ENCODE peak calls at places on chromosomes 6 and 20, in four cellular contexts. B is GM06990, X is tibial artery, P is NCI-H460. K is an unnamed sample.

GRCh38 chr6:35177586-35177985 is 36.2 kb upstream of the SCUBE3 start:
- DNase-seq in B (no peak), X (no peak), P (no peak), K (no peak)

GRCh38 chr6:107064579-107065065 is 36.6 kb downstream of the MTRES1 start:
- DNase-seq in B (no peak), X (no peak), P (no peak), K (no peak)

GRCh38 chr20:62774076-62774714 is 22.1 kb upstream of the MRGBP start:
- DNase-seq in B (no peak), X (no peak), P (no peak), K (no peak)

GRCh38 chr20:4729265-4729664 is 7.6 kb downstream of the PRND start:
- DNase-seq in B (no peak), X (no peak), P (no peak), K (no peak)

GRCh38 chr6:159107451-159108260 is 61.5 kb upstream of the FNDC1 start:
- DNase-seq in B (peak; percentile 58), X (peak; percentile 42), P (no peak), K (peak; percentile 27)

GRCh38 chr20:50283922-50284810 is 93.5 kb downstream of the CEBPB start:
- DNase-seq in B (no peak), X (peak; percentile 90), P (peak; percentile 38), K (no peak)

GRCh38 chr20:33351696-33352095 is 49.6 kb downstream of the CDK5RAP1 start:
- DNase-seq in B (no peak), X (no peak), P (no peak), K (no peak)

GRCh38 chr20:11926599-11926998 is 8.9 kb downstream of the BTBD3 start:
- DNase-seq in B (no peak), X (no peak), P (no peak), K (no peak)

GRCh38 chr6:83827050-83827449 is 26.1 kb upstream of the RIPPLY2 start:
- DNase-seq in B (no peak), X (no peak), P (no peak), K (no peak)

GRCh38 chr6:157845493-157846259 is 22.6 kb downstream of the SNX9 start:
- DNase-seq in B (no peak), X (no peak), P (no peak), K (no peak)

GRCh38 chr6:24720131-24720603 is 1.2 kb upstream of the C6orf62 start:
- DNase-seq in B (peak; percentile 82), X (peak; percentile 78), P (peak; percentile 24), K (no peak)

GRCh38 chr6:149484733-149485700 is at the start of gene ZC3H12D:
- DNase-seq in B (peak; percentile 83), X (peak; percentile 73), P (peak; percentile 25), K (no peak)

GRCh38 chr6:23498013-23498412 is 628.0 kb upstream of the NRSN1 start:
- DNase-seq in B (no peak), X (no peak), P (no peak), K (no peak)

GRCh38 chr6:68134796-68135195 is 500.3 kb upstream of the ADGRB3 start:
- DNase-seq in B (no peak), X (no peak), P (no peak), K (no peak)

GRCh38 chr6:164151161-164151728 is 736.7 kb downstream of the QKI start:
- DNase-seq in B (no peak), X (no peak), P (no peak), K (no peak)

GRCh38 chr6:30480536-30481156 is 8.7 kb upstream of the HLA-E start:
- DNase-seq in B (no peak), X (no peak), P (no peak), K (no peak)

GRCh38 chr20:21862224-21862927 is 156.9 kb downstream of the PAX1 start:
- DNase-seq in B (no peak), X (no peak), P (no peak), K (no peak)

GRCh38 chr6:35727935-35728662 is 8.7 kb upstream of the ARMC12 start:
- DNase-seq in B (peak; percentile 89), X (peak; percentile 98), P (peak; percentile 54), K (peak; percentile 79)